ENCODE peak calls at places on chromosomes 3 and 15, in nine cellular contexts. Z is B cell, K is lower lobe of right lung, H is lower leg skin, I is retinal pigment epithelial cell, A is GM13977, J is fibroblast of pulmonary artery, O is endothelial cell, Q is nephron progenitor cell. P is an unnamed sample.

GRCh38 chr3:25782938-25783660 is at the start of gene NGLY1:
- DNase-seq in Q (peak; percentile 89), H (peak; percentile 96), O (peak; percentile 88), J (peak; percentile 83), K (peak; percentile 92), A (peak; percentile 92), Z (peak; percentile 85), I (no peak), P (peak; percentile 87)

GRCh38 chr3:81823882-81824395 is 62.5 kb upstream of the GBE1 start:
- DNase-seq in Z (no peak), Q (no peak), H (no peak), O (no peak), A (no peak), I (peak; percentile 24), K (no peak), J (no peak), P (peak; percentile 22)

GRCh38 chr3:71064976-71065763 is 518.4 kb downstream of the FOXP1 start:
- DNase-seq in O (peak; percentile 55), J (peak; percentile 50), Q (peak; percentile 76), H (peak; percentile 92), K (peak; percentile 80), Z (peak; percentile 71), A (peak; percentile 40), I (no peak), P (peak; percentile 27)

GRCh38 chr3:42964286-42964685 is 14.8 kb upstream of the GASK1A start:
- DNase-seq in Q (no peak), H (no peak), A (no peak), I (no peak), J (no peak), K (no peak), O (no peak), Z (no peak), P (no peak)

GRCh38 chr3:45218578-45219390 is 7.3 kb downstream of the TMEM158 start:
- DNase-seq in H (no peak), Q (no peak), K (no peak), A (no peak), I (no peak), O (no peak), J (peak; percentile 46), Z (no peak), P (no peak)

GRCh38 chr3:13535905-13536304 is 13.0 kb upstream of the FBLN2 start:
- DNase-seq in O (no peak), K (no peak), J (no peak), Q (no peak), Z (no peak), A (no peak), H (peak; percentile 84), I (no peak), P (no peak)

GRCh38 chr3:101938262-101938847 is 89.0 kb downstream of the NFKBIZ start:
- DNase-seq in J (no peak), O (no peak), Z (no peak), I (no peak), A (no peak), Q (no peak), K (no peak), H (no peak), P (no peak)

GRCh38 chr15:79595995-79596622 is 164.0 kb downstream of the MINAR1 start:
- DNase-seq in Q (peak; percentile 51), Z (no peak), K (peak; percentile 57), A (peak; percentile 86), I (peak; percentile 63), O (peak; percentile 70), H (no peak), J (peak; percentile 77), P (peak; percentile 86)

GRCh38 chr3:82208002-82208710 is 446.7 kb upstream of the GBE1 start:
- DNase-seq in Z (no peak), H (no peak), J (no peak), Q (no peak), I (peak; percentile 3), K (no peak), A (no peak), O (no peak), P (no peak)

GRCh38 chr3:133856316-133856715 is 39.4 kb downstream of the RAB6B start:
- DNase-seq in A (no peak), O (no peak), H (peak; percentile 43), K (no peak), Q (no peak), J (peak; percentile 13), Z (no peak), I (no peak), P (no peak)

GRCh38 chr15:68227806-68228142 is 1.8 kb downstream of the CLN6 start:
- DNase-seq in Q (no peak), O (no peak), K (no peak), H (no peak), I (no peak), Z (no peak), A (no peak), J (no peak), P (no peak)

GRCh38 chr3:160027541-160028195 is 39.0 kb downstream of the IL12A start:
- DNase-seq in K (no peak), Q (no peak), O (no peak), I (no peak), J (peak; percentile 66), Z (no peak), H (no peak), A (peak; percentile 48), P (peak; percentile 53)

GRCh38 chr3:63967675-63968611 is 55.4 kb downstream of the PSMD6 start:
- DNase-seq in Q (no peak), O (no peak), I (no peak), K (no peak), J (peak; percentile 77), H (peak; percentile 87), Z (no peak), A (peak; percentile 28), P (no peak)

GRCh38 chr3:98612996-98613517 is 19.6 kb upstream of the CPOX start:
- DNase-seq in K (peak; percentile 48), Z (no peak), H (no peak), J (no peak), A (no peak), I (no peak), O (no peak), Q (no peak), P (no peak)

GRCh38 chr3:73228425-73228824 is 167.0 kb downstream of the EBLN2 start:
- DNase-seq in I (no peak), H (no peak), Z (no peak), Q (no peak), O (no peak), A (no peak), K (no peak), J (no peak), P (no peak)

GRCh38 chr15:89163271-89164055 is 57.9 kb downstream of the RLBP1 start:
- DNase-seq in I (peak; percentile 94), A (no peak), J (no peak), Q (no peak), O (no peak), K (no peak), H (peak; percentile 52), Z (no peak), P (no peak)

GRCh38 chr3:100891033-100891432 is 102.2 kb downstream of the ABI3BP start:
- DNase-seq in J (peak; percentile 77), I (peak; percentile 46), O (no peak), Z (no peak), K (no peak), Q (no peak), A (no peak), H (no peak), P (no peak)
- TF ChIP-seq CTCF in J (peak; percentile 62), I (peak; percentile 58), O (no peak), Z (no peak), K (no peak), Q (no peak), A (no peak), H (no peak), P (no peak)

GRCh38 chr15:101406796-101407195 is 82.7 kb downstream of the PCSK6 start:
- DNase-seq in K (no peak), O (no peak), Z (no peak), H (peak; percentile 81), Q (no peak), I (no peak), A (no peak), J (no peak), P (no peak)

GRCh38 chr15:101407439-101407838 is 82.1 kb downstream of the PCSK6 start:
- DNase-seq in I (no peak), A (peak; percentile 71), Q (no peak), O (no peak), Z (peak; percentile 53), H (peak; percentile 32), K (no peak), J (no peak), P (peak; percentile 83)

GRCh38 chr15:101401286-101401685 is 88.2 kb downstream of the PCSK6 start:
- DNase-seq in O (no peak), J (no peak), H (peak; percentile 43), A (no peak), Q (no peak), I (no peak), K (no peak), Z (no peak), P (no peak)

GRCh38 chr15:101406014-101406413 is 83.5 kb downstream of the PCSK6 start:
- DNase-seq in K (no peak), I (no peak), H (peak; percentile 80), A (no peak), Z (no peak), O (no peak), J (no peak), Q (no peak), P (no peak)

GRCh38 chr15:101404245-101404644 is 85.3 kb downstream of the PCSK6 start:
- DNase-seq in I (no peak), H (peak; percentile 70), Z (no peak), K (no peak), Q (no peak), O (no peak), J (no peak), A (no peak), P (no peak)
- TF ChIP-seq CTCF in I (no peak), H (no peak), Z (no peak), K (no peak), Q (no peak), O (no peak), J (no peak), A (no peak), P (no peak)

GRCh38 chr3:171168086-171168485 is 141.6 kb upstream of the SLC2A2 start:
- DNase-seq in Z (no peak), I (no peak), H (no peak), O (peak; percentile 33), K (no peak), Q (no peak), J (peak; percentile 44), A (no peak), P (no peak)
- TF ChIP-seq CTCF in Z (no peak), I (no peak), H (no peak), O (no peak), K (no peak), Q (no peak), J (peak; percentile 54), A (no peak), P (no peak)

DNA sequence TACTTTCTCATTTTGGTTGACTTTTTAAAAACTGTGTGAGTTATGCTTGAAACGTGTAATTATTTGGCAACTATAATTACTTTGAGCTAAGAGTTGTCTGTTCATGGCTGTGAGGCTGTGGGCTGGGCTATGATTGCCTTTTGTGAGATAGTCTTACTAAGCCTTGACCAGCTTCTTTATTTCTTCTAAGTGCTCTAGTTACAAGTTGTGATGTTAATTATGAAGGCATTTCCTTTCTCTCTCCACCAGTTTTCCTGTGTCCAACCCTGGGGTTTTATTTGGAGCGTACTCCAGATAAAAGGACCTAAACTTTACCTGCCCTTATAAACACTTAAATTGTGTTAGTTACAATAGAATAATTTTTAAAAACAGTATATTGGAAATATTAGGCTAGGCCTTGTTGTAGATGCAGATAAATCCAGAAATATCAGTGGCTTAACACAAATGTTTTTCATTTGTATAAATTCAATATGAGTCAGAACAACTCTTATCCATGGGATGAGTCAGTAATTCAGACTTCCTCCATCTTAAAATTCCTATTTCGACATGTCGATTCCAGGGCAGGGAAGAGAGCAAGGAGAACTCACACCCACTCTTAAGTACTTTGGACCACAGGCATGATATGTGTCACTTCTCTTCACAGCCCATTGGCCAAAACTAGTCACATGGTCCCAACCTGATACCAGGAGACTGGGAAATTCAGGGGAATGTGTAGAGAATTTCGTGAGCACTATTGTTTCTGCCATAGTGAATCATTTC is 17.0 kb downstream of the TMEM62 start:
- DNase-seq in K (no peak), I (no peak), A (no peak), O (no peak), Q (no peak), J (peak; percentile 82), H (no peak), Z (no peak), P (no peak)
- TF ChIP-seq CTCF in K (no peak), I (no peak), A (no peak), O (no peak), Q (no peak), J (no peak), H (no peak), Z (no peak), P (no peak)

P was measured in GM10248.